ENCODE peak calls at places on chromosome 11, in ten cellular contexts. O is stimulated activated CD4-positive, alpha-beta T cell treated with anti-CD3 and anti-CD28 coated beads, Interleukin-15, amount 100 ng/mL, for 24 hours; J is non-pigmented ciliary epithelial cell; M is effector memory CD4-positive, alpha-beta T cell; S is thoracic aorta; K is HS-27A; R is activated CD4-positive, alpha-beta T cell treated with anti-CD3 and anti-CD28 coated beads for 48 hours; G is HFF-Myc; L is activated T-helper 1 cell treated with anti-CD3 and anti-CD28 coated beads, Interleukin-2, amount 50 U/mL, for 16 hours; V is NCI-H1105 treated with DMSO at 0.1 percent for 48 hours. A is an unnamed sample.

GRCh38 chr11:114076974-114077373 is 17.5 kb downstream of the ZBTB16 start:
- DNase-seq in G (no peak), V (peak), R (no peak), K (no peak), M (no peak), J (no peak), S (no peak), L (no peak), O (no peak), A (peak)

GRCh38 chr11:87726511-87726910 is 448.7 kb downstream of the RAB38 start:
- DNase-seq in S (no peak), G (no peak), L (no peak), R (no peak), V (no peak), O (no peak), J (no peak), M (no peak), K (no peak), A (no peak)

GRCh38 chr11:304915-305833 is 2.4 kb upstream of the IFITM2 start:
- DNase-seq in G (no peak), R (peak), J (no peak), S (no peak), K (no peak), V (peak), M (no peak), L (no peak), O (peak), A (peak)

GRCh38 chr11:23206736-23207336 is 346.6 kb upstream of the CCDC179 start:
- DNase-seq in R (no peak), S (no peak), J (no peak), L (no peak), K (no peak), O (no peak), V (no peak), M (no peak), G (no peak), A (no peak)

GRCh38 chr11:15909937-15910598 is 446.3 kb downstream of the SOX6 start:
- DNase-seq in G (no peak), S (no peak), K (no peak), R (no peak), O (no peak), L (no peak), J (no peak), M (no peak), V (no peak), A (no peak)

GRCh38 chr11:22337571-22338464 is at the start of gene SLC17A6:
- DNase-seq in O (no peak), V (peak), G (peak), L (no peak), R (peak), S (no peak), K (no peak), M (no peak), J (no peak), A (peak)

GRCh38 chr11:128904872-128905344 is 13.8 kb downstream of the KCNJ5 start:
- DNase-seq in L (no peak), J (no peak), V (peak), G (no peak), S (no peak), R (no peak), O (no peak), M (no peak), K (no peak), A (peak)

GRCh38 chr11:120354068-120354467 is 17.9 kb downstream of the ARHGEF12 start:
- DNase-seq in S (no peak), L (no peak), K (no peak), O (no peak), G (no peak), M (no peak), J (no peak), R (no peak), V (no peak), A (no peak)

GRCh38 chr11:8693010-8693551 is 10.5 kb downstream of the RPL27A start:
- DNase-seq in S (no peak), R (no peak), V (no peak), J (no peak), G (no peak), K (no peak), M (no peak), L (no peak), O (no peak), A (no peak)

GRCh38 chr11:70703141-70704052 is 305.1 kb downstream of the CTTN start:
- DNase-seq in L (no peak), G (no peak), V (no peak), S (no peak), K (no peak), R (no peak), M (no peak), J (no peak), O (no peak), A (peak)

GRCh38 chr11:27227744-27228143 is 135.3 kb downstream of the CCDC34 start:
- DNase-seq in J (no peak), L (no peak), K (no peak), V (peak), O (no peak), M (no peak), R (no peak), G (no peak), S (no peak), A (peak)

GRCh38 chr11:44759743-44760476 is 33.1 kb downstream of the TSPAN18 start:
- DNase-seq in M (no peak), J (no peak), G (no peak), V (no peak), K (no peak), L (no peak), R (no peak), S (no peak), O (no peak), A (no peak)

GRCh38 chr11:117064275-117064674 is 34.0 kb downstream of the SIK3 start:
- DNase-seq in M (no peak), L (no peak), R (no peak), J (no peak), S (no peak), V (no peak), O (no peak), G (no peak), K (no peak), A (no peak)

GRCh38 chr11:103325686-103326069 is 216.5 kb downstream of the DYNC2H1 start:
- DNase-seq in S (no peak), V (no peak), J (no peak), O (no peak), G (no peak), L (no peak), M (no peak), K (no peak), R (no peak), A (no peak)

GRCh38 chr11:124894606-124895430 is 2.8 kb downstream of the ROBO4 start:
- DNase-seq in S (no peak), L (no peak), J (no peak), K (no peak), O (no peak), V (no peak), G (no peak), R (no peak), M (no peak), A (no peak)

GRCh38 chr11:101444164-101444563 is 139.6 kb downstream of the TRPC6 start:
- DNase-seq in O (no peak), J (no peak), G (no peak), K (no peak), R (no peak), L (no peak), V (no peak), M (no peak), S (no peak), A (no peak)

GRCh38 chr11:75463106-75463774 is 30.2 kb upstream of the KLHL35 start:
- DNase-seq in V (no peak), S (no peak), G (no peak), J (no peak), M (no peak), L (no peak), O (no peak), R (no peak), K (no peak), A (no peak)